ENCODE peak calls at places on chromosomes 1 and 21, in seven cellular contexts. J is stimulated activated effector memory CD8-positive, alpha-beta T cell treated with anti-CD3 and anti-CD28 coated beads, Interleukin-12 subunit alpha, Interleukin-12 subunit beta, amount 100 ng/mL, for 72 hours; G is activated T-cell treated with anti-CD3 and anti-CD28 coated beads, Interleukin-2, amount 50 U/mL, for 72 hours; I is cardiac muscle cell; A is AG10803; Y is AML-193; Q is activated CD4-positive, CD25-positive, alpha-beta regulatory T cell. X is an unnamed sample.

GRCh38 chr1:186033744-186034345 is 299.7 kb downstream of the HMCN1 start:
- DNase-seq in J (no peak), G (no peak), I (no peak), A (peak; percentile 16), Y (no peak), Q (no peak), X (no peak)

GRCh38 chr21:45768011-45768740 is 124.7 kb downstream of the PCBP3 start:
- DNase-seq in J (peak; percentile 49), G (peak; percentile 53), I (no peak), A (peak; percentile 41), Y (no peak), Q (no peak), X (no peak)

GRCh38 chr1:43439781-43440180 is 13.9 kb downstream of the HYI start:
- DNase-seq in J (no peak), G (no peak), I (no peak), A (no peak), Y (no peak), Q (no peak), X (no peak)

GRCh38 chr1:201310986-201311355 is 27.7 kb downstream of the PKP1 start:
- DNase-seq in J (no peak), G (no peak), I (no peak), A (peak; percentile 29), Y (no peak), Q (no peak), X (peak; percentile 66)

GRCh38 chr1:231357831-231358354 is 19.8 kb downstream of the SPRTN start:
- DNase-seq in J (no peak), G (peak; percentile 27), I (peak; percentile 72), A (peak; percentile 78), Y (peak; percentile 78), Q (no peak), X (peak; percentile 35)

GRCh38 chr1:184806296-184806721 is 51.7 kb upstream of the EDEM3 start:
- DNase-seq in J (no peak), G (no peak), I (no peak), A (no peak), Y (peak; percentile 93), Q (no peak), X (no peak)

GRCh38 chr21:37655601-37656300 is 260.5 kb downstream of the KCNJ6 start:
- DNase-seq in J (no peak), G (no peak), I (no peak), A (no peak), Y (no peak), Q (no peak), X (no peak)

GRCh38 chr1:21622466-21623315 is 46.5 kb downstream of the RAP1GAP start:
- DNase-seq in J (peak; percentile 58), G (peak; percentile 65), I (peak; percentile 86), A (no peak), Y (no peak), Q (no peak), X (no peak)

GRCh38 chr1:155759966-155760630 is 71.2 kb downstream of the DAP3 start:
- DNase-seq in J (no peak), G (no peak), I (no peak), A (peak; percentile 0), Y (no peak), Q (no peak), X (no peak)

GRCh38 chr1:43302721-43303476 is 2.1 kb downstream of the TIE1 start:
- DNase-seq in J (no peak), G (no peak), I (no peak), A (no peak), Y (no peak), Q (no peak), X (no peak)

GRCh38 chr21:32515869-32516268 is 69.5 kb downstream of the TCP10L start:
- DNase-seq in J (no peak), G (no peak), I (no peak), A (peak; percentile 40), Y (no peak), Q (no peak), X (no peak)

GRCh38 chr1:109821831-109822745 is 58.4 kb upstream of the EPS8L3 start:
- DNase-seq in J (peak; percentile 51), G (no peak), I (no peak), A (peak; percentile 80), Y (no peak), Q (no peak), X (peak; percentile 39)

GRCh38 chr1:203320546-203321272 is 15.4 kb downstream of the BTG2 start:
- DNase-seq in J (no peak), G (peak; percentile 57), I (no peak), A (peak; percentile 24), Y (peak; percentile 91), Q (peak; percentile 61), X (no peak)

GRCh38 chr1:94805912-94806311 is 14.2 kb upstream of the SLC44A3 start:
- DNase-seq in J (peak; percentile 58), G (peak; percentile 45), I (peak; percentile 62), A (peak; percentile 57), Y (peak; percentile 24), Q (no peak), X (peak; percentile 42)

GRCh38 chr1:162070094-162070748 is 730 bp downstream of the NOS1AP start:
- DNase-seq in J (peak; percentile 54), G (peak; percentile 19), I (peak; percentile 28), A (no peak), Y (no peak), Q (no peak), X (no peak)

GRCh38 chr1:41861509-41862410 is 57.0 kb downstream of the HIVEP3 start:
- DNase-seq in J (no peak), G (no peak), I (no peak), A (no peak), Y (no peak), Q (no peak), X (no peak)

X was measured in heart right ventricle.